ENCODE peak calls at places on chromosomes 12 and 14, in seven cellular contexts. A, B, J, W, Y, L and I are unnamed samples.

GRCh38 chr12:29943683-29944082 is 159.9 kb upstream of the TMTC1 start:
- DNase-seq in A (no peak), L (no peak), W (no peak), J (no peak), B (no peak), Y (no peak), I (no peak)

GRCh38 chr12:110860833-110861291 is 14.1 kb downstream of the CCDC63 start:
- DNase-seq in J (no peak), A (no peak), Y (peak), W (no peak), L (no peak), B (no peak), I (no peak)

GRCh38 chr14:38079886-38080285 is 127.8 kb upstream of the SSTR1 start:
- DNase-seq in A (no peak), B (no peak), L (no peak), J (no peak), W (no peak), Y (no peak), I (no peak)

GRCh38 chr12:47222960-47223847 is 143.4 kb upstream of the AMIGO2 start:
- DNase-seq in B (no peak), J (no peak), A (peak), Y (no peak), L (no peak), W (peak), I (no peak)

GRCh38 chr12:26268841-26269553 is 73.6 kb downstream of the SSPN start:
- DNase-seq in W (no peak), Y (no peak), A (peak), J (no peak), B (no peak), L (no peak), I (no peak)

GRCh38 chr12:130124605-130125244 is 37.5 kb upstream of the FZD10 start:
- DNase-seq in Y (no peak), L (no peak), A (no peak), B (no peak), J (no peak), W (no peak), I (no peak)

GRCh38 chr12:52949413-52950331 is 754 bp downstream of the KRT18 start:
- DNase-seq in W (no peak), L (no peak), B (no peak), Y (no peak), A (peak), J (peak), I (peak)

GRCh38 chr12:73266206-73266605 is 994.0 kb downstream of the TRHDE start:
- DNase-seq in Y (no peak), W (no peak), J (no peak), B (no peak), L (no peak), A (no peak), I (no peak)

GRCh38 chr14:94103554-94104165 is 6.9 kb upstream of the IFI27 start:
- DNase-seq in Y (no peak), L (no peak), W (no peak), A (no peak), J (no peak), B (no peak), I (no peak)

GRCh38 chr14:24196071-24197061 is 1.1 kb upstream of the TM9SF1 start:
- DNase-seq in L (no peak), B (no peak), J (peak), A (no peak), Y (no peak), W (no peak), I (no peak)

GRCh38 chr14:52080171-52080800 is 11.4 kb upstream of the NID2 start:
- DNase-seq in B (no peak), J (peak), A (no peak), W (no peak), L (no peak), Y (no peak), I (no peak)

GRCh38 chr14:103628684-103629502 is at the start of gene KLC1:
- DNase-seq in A (peak), L (peak), J (peak), W (no peak), B (peak), Y (peak), I (no peak)

GRCh38 chr14:24368562-24369252 is 723 bp downstream of the NFATC4 start:
- DNase-seq in L (peak), A (peak), J (no peak), B (peak), Y (peak), W (no peak), I (peak)

DNA sequence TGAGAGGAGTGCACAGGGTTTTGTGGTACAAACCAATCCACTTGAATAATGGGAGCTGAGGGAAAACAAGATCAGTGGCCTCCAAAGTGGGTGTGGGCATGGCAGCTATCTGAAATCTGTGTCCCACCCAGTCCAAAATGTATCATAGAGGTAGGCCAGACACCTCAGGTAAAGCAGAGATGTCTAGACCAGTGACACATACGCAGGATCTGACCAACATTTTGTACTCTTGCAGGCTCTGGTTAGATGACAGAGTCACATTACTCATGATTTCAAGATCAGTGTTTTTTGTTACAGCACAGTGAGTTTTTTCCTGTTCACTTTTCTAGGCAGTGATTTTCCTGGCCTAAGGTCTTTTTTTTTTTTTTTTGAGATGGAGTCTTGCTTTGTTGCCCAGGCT is 211.8 kb downstream of the PCNX1 start:
- DNase-seq in A (no peak), J (peak), B (no peak), Y (no peak), L (no peak), W (no peak), I (no peak)
- H3K4me3 ChIP-seq in A (no peak), J (no peak), B (no peak), Y (no peak), L (no peak), W (no peak), I (no peak)

DNA sequence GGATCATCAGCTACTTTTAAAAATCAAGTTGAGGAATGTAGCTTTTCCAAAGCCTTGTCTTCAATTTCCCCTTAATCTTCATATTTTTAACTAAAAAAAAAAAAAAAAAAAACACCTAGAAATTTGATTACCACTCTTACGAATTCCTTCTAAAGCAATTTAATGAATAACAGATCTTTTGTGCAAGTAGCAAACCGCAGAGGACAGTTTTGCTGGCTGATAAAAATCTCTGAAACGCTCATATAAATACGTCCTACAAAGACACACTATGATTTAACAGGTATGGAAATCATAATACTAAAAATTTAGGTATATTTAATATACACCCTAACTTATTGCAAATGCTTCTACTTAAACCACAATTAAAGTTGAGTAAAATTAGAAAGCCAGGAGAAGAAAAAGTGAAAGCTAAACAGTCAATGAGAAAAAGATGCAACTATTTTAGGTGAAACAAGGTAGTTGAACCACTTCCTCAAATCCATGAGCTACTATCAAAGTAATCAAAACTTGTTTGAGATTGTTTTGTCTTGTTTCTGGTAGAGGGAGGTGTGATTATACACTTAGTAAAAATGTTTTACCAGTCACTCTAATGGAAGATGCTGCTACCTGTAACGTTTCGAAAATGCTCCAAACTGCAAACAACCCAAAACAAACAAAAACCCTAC is 2.3 kb downstream of the PAWR start:
- DNase-seq in B (no peak), A (no peak), W (no peak), L (no peak), Y (no peak), J (no peak), I (no peak)
- H3K4me3 ChIP-seq in B (peak), A (peak), W (peak), L (peak), Y (peak), J (peak), I (peak)

GRCh38 chr12:121789800-121790748 is 3.4 kb downstream of the RHOF start:
- DNase-seq in J (peak), W (no peak), Y (no peak), B (no peak), A (no peak), L (no peak), I (no peak)

GRCh38 chr12:121786441-121786825 is 7.1 kb downstream of the RHOF start:
- DNase-seq in Y (no peak), L (no peak), A (no peak), W (no peak), B (no peak), J (peak), I (no peak)

GRCh38 chr12:121787063-121787774 is 6.3 kb downstream of the RHOF start:
- DNase-seq in A (no peak), L (no peak), W (no peak), B (no peak), J (peak), Y (no peak), I (no peak)

GRCh38 chr12:121789233-121789781 is 4.2 kb downstream of the RHOF start:
- DNase-seq in W (no peak), B (no peak), A (no peak), J (no peak), Y (no peak), L (no peak), I (no peak)

DNA sequence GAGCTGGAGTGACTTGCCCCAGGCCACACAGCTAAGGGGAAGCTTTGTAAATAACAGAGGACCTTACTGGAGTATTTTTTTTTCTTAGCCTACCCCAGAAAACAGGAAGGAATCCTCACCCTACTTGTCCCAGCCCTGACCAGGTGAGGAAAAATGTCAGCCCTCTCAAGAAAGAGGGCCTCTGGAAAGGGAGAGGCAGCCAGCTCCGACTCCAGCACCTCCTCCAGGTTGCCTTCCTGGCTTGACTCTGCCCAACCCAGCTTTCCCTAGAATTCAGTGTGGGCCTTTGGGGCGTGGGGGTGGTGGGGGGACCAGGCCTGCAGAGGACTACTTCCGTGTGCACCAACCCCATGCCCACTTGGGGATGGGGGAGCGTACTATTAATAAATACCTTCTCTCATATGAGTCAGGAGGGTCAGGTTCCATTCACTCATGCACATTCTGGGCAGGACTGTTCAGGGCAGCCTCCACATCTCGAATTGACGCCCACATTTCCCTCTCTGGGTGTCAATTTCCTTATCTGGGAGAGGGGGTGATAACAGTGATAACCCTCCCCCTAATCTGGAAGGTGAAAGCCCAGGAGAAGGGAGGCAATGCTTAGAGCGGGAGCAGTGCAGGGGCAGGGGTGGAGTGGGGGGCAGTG is 5.2 kb downstream of the RHOF start:
- DNase-seq in W (no peak), A (no peak), B (no peak), Y (no peak), L (no peak), J (peak), I (no peak)
- H3K4me3 ChIP-seq in W (no peak), A (no peak), B (no peak), Y (no peak), L (no peak), J (no peak), I (no peak)

GRCh38 chr12:122523280-122523679 is 3.5 kb downstream of the RSRC2 start:
- DNase-seq in W (no peak), A (peak), B (no peak), J (no peak), L (no peak), Y (no peak), I (no peak)
- H3K4me3 ChIP-seq in W (no peak), A (peak), B (no peak), J (peak), L (no peak), Y (no peak), I (peak)